ENCODE peak calls at places on chromosomes 1 and 21, in four cellular contexts. One of them, this sample, is unnamed.

GRCh38 chr1:116569776-116570357 is 959 bp downstream of the CD58 start:
- DNase-seq in ovary: peak
- DNase-seq in HepG2: peak
- DNase-seq in heart left ventricle: peak
- DNase-seq in this sample: no peak

GRCh38 chr1:92262516-92262915 is 36.3 kb downstream of the GLMN start:
- DNase-seq in ovary: no peak
- DNase-seq in heart left ventricle: no peak
- DNase-seq in HepG2: no peak
- DNase-seq in this sample: no peak

GRCh38 chr21:46099476-46099875 is 1.6 kb downstream of the COL6A2 start:
- DNase-seq in ovary: peak
- DNase-seq in HepG2: peak
- DNase-seq in heart left ventricle: peak
- DNase-seq in this sample: peak

GRCh38 chr1:233885196-233886028 is 19.1 kb upstream of the SLC35F3 start:
- DNase-seq in heart left ventricle: no peak
- DNase-seq in HepG2: no peak
- DNase-seq in ovary: no peak
- DNase-seq in this sample: no peak

GRCh38 chr1:232629250-232630046 is 485 bp downstream of the SIPA1L2 start:
- DNase-seq in heart left ventricle: peak
- DNase-seq in ovary: peak
- DNase-seq in HepG2: no peak
- DNase-seq in this sample: no peak

GRCh38 chr1:155078496-155079209 is at the start of gene EFNA3:
- DNase-seq in HepG2: no peak
- DNase-seq in heart left ventricle: peak
- DNase-seq in ovary: peak
- DNase-seq in this sample: peak

GRCh38 chr1:47507921-47508894 is 70.4 kb downstream of the FOXD2 start:
- DNase-seq in HepG2: peak
- DNase-seq in heart left ventricle: peak
- DNase-seq in ovary: no peak
- DNase-seq in this sample: peak

GRCh38 chr1:17437260-17438175 is 2.0 kb downstream of the RCC2 start:
- DNase-seq in heart left ventricle: peak
- DNase-seq in ovary: peak
- DNase-seq in HepG2: no peak
- DNase-seq in this sample: no peak

GRCh38 chr1:34176830-34177613 is at the start of gene C1orf94:
- DNase-seq in heart left ventricle: no peak
- DNase-seq in HepG2: no peak
- DNase-seq in ovary: no peak
- DNase-seq in this sample: no peak

GRCh38 chr1:169538998-169539871 is 47.0 kb downstream of the F5 start:
- DNase-seq in HepG2: peak
- DNase-seq in heart left ventricle: no peak
- DNase-seq in ovary: no peak
- DNase-seq in this sample: no peak

GRCh38 chr1:2961081-2961480 is 60.2 kb upstream of the ACTRT2 start:
- DNase-seq in ovary: no peak
- DNase-seq in heart left ventricle: no peak
- DNase-seq in HepG2: no peak
- DNase-seq in this sample: no peak

GRCh38 chr1:152917794-152918193 is 9.4 kb downstream of the IVL start:
- DNase-seq in HepG2: peak
- DNase-seq in heart left ventricle: no peak
- DNase-seq in ovary: no peak
- DNase-seq in this sample: no peak

GRCh38 chr1:29649375-29650040 is 413.2 kb downstream of the PTPRU start:
- DNase-seq in heart left ventricle: no peak
- DNase-seq in ovary: no peak
- DNase-seq in HepG2: no peak
- DNase-seq in this sample: no peak

GRCh38 chr1:83818916-83819315 is 180.0 kb downstream of the TTLL7 start:
- DNase-seq in HepG2: peak
- DNase-seq in ovary: no peak
- DNase-seq in heart left ventricle: no peak
- DNase-seq in this sample: no peak

GRCh38 chr1:192443616-192444015 is 126.8 kb downstream of the RGS21 start:
- DNase-seq in ovary: no peak
- DNase-seq in HepG2: no peak
- DNase-seq in heart left ventricle: no peak
- DNase-seq in this sample: no peak

GRCh38 chr1:59689741-59690140 is 125.0 kb upstream of the HOOK1 start:
- DNase-seq in ovary: no peak
- DNase-seq in heart left ventricle: no peak
- DNase-seq in HepG2: no peak
- DNase-seq in this sample: no peak

GRCh38 chr1:86155061-86155806 is 1.3 kb downstream of the COL24A1 start:
- DNase-seq in HepG2: no peak
- DNase-seq in ovary: no peak
- DNase-seq in heart left ventricle: peak
- DNase-seq in this sample: peak

GRCh38 chr1:109914587-109915240 is 4.1 kb downstream of the CSF1 start:
- DNase-seq in HepG2: no peak
- DNase-seq in ovary: no peak
- DNase-seq in heart left ventricle: no peak
- DNase-seq in this sample: no peak

GRCh38 chr1:174072546-174072945 is 50.4 kb upstream of the RC3H1 start:
- DNase-seq in HepG2: no peak
- DNase-seq in ovary: no peak
- DNase-seq in heart left ventricle: no peak
- DNase-seq in this sample: no peak

GRCh38 chr21:36471254-36471723 is 8.6 kb downstream of the CLDN14 start:
- DNase-seq in HepG2: peak
- DNase-seq in ovary: no peak
- DNase-seq in heart left ventricle: no peak
- DNase-seq in this sample: no peak

GRCh38 chr1:58982259-58982998 is 198.6 kb upstream of the JUN start:
- DNase-seq in ovary: no peak
- DNase-seq in heart left ventricle: peak
- DNase-seq in HepG2: peak
- DNase-seq in this sample: no peak

GRCh38 chr1:98323906-98324358 is 337.6 kb upstream of the SNX7 start:
- DNase-seq in HepG2: no peak
- DNase-seq in heart left ventricle: peak
- DNase-seq in ovary: no peak
- DNase-seq in this sample: peak

GRCh38 chr1:10389271-10389973 is 9.4 kb upstream of the PGD start:
- DNase-seq in heart left ventricle: no peak
- DNase-seq in ovary: no peak
- DNase-seq in HepG2: no peak
- DNase-seq in this sample: no peak

GRCh38 chr1:204711947-204712701 is 26.6 kb upstream of the LRRN2 start:
- DNase-seq in heart left ventricle: peak
- DNase-seq in ovary: no peak
- DNase-seq in HepG2: no peak
- DNase-seq in this sample: no peak

GRCh38 chr1:211653907-211654553 is 21.4 kb downstream of the NEK2 start:
- DNase-seq in ovary: no peak
- DNase-seq in heart left ventricle: no peak
- DNase-seq in HepG2: peak
- DNase-seq in this sample: no peak

GRCh38 chr1:190084552-190084951 is 393.1 kb downstream of the BRINP3 start:
- DNase-seq in heart left ventricle: no peak
- DNase-seq in ovary: no peak
- DNase-seq in HepG2: peak
- DNase-seq in this sample: no peak

GRCh38 chr1:192512426-192513125 is 63.0 kb upstream of the RGS1 start:
- DNase-seq in ovary: no peak
- DNase-seq in HepG2: no peak
- DNase-seq in heart left ventricle: peak
- DNase-seq in this sample: no peak

GRCh38 chr1:217186664-217187063 is 444.2 kb downstream of the GPATCH2 start:
- DNase-seq in heart left ventricle: no peak
- DNase-seq in HepG2: no peak
- DNase-seq in ovary: no peak
- DNase-seq in this sample: no peak

GRCh38 chr1:119298687-119299086 is 69.9 kb upstream of the HAO2 start:
- DNase-seq in HepG2: peak
- DNase-seq in heart left ventricle: no peak
- DNase-seq in ovary: no peak
- DNase-seq in this sample: no peak

GRCh38 chr1:56194911-56195310 is 384.5 kb downstream of the PLPP3 start:
- DNase-seq in HepG2: no peak
- DNase-seq in ovary: no peak
- DNase-seq in heart left ventricle: no peak
- DNase-seq in this sample: no peak

GRCh38 chr1:155466996-155467395 is 95.6 kb downstream of the ASH1L start:
- DNase-seq in heart left ventricle: no peak
- DNase-seq in HepG2: no peak
- DNase-seq in ovary: no peak
- DNase-seq in this sample: no peak

GRCh38 chr1:246798606-246799496 is 74.6 kb downstream of the SCCPDH start:
- DNase-seq in ovary: no peak
- DNase-seq in heart left ventricle: no peak
- DNase-seq in HepG2: no peak
- DNase-seq in this sample: no peak

GRCh38 chr21:44418108-44418875 is 37.0 kb upstream of the LRRC3 start:
- DNase-seq in heart left ventricle: no peak
- DNase-seq in HepG2: no peak
- DNase-seq in ovary: no peak
- DNase-seq in this sample: no peak

GRCh38 chr21:44416193-44416592 is 39.1 kb upstream of the LRRC3 start:
- DNase-seq in heart left ventricle: no peak
- DNase-seq in ovary: no peak
- DNase-seq in HepG2: no peak
- DNase-seq in this sample: no peak

GRCh38 chr21:44413566-44414290 is 41.6 kb upstream of the LRRC3 start:
- DNase-seq in HepG2: no peak
- DNase-seq in ovary: no peak
- DNase-seq in heart left ventricle: no peak
- DNase-seq in this sample: no peak

GRCh38 chr21:44415073-44416025 is 40.0 kb upstream of the LRRC3 start:
- DNase-seq in heart left ventricle: no peak
- DNase-seq in HepG2: no peak
- DNase-seq in ovary: no peak
- DNase-seq in this sample: no peak

DNA sequence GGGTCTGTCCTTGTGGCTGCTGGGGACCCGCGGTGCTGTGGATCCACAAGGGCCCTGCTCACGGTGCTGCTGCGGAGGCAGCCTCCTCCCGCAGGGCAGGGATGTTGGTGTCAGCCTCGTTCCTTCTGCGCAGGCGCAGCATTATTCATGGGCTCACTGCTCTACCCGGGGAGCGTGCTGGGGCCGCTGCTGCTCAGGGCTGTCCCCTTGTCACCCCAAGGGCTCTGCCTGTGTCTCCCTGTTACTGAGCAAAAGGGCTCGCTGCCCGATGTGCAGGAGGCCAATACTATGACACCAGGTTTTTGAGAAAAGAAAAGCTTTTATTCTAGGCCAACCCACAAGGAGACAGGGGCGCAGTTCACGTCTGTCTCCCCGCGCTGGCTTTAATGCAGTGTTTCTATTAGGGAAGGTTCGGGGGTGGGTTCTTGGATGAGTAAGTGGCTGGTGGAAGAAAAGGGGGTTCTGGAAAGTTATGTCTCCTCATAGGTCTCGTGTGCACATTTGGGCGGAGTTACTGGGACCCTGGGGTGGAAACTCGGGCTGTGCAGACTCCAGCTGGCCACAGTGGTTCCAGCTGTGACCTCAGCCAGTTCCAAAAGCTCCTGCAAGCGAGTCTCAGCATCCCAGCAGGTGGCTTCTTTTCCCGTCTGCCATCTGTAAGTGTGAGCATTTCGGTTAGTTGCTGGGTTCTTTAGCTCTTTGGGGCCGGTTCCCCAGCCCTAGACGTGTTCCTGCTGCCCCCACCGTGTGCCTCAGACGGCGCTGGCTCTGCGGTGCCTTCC is 40.8 kb upstream of the LRRC3 start:
- DNase-seq in heart left ventricle: no peak
- DNase-seq in ovary: no peak
- DNase-seq in HepG2: no peak
- DNase-seq in this sample: no peak
- TF ChIP-seq POLR2A in heart left ventricle: no peak
- TF ChIP-seq POLR2A in ovary: no peak
- TF ChIP-seq POLR2A in HepG2: no peak
- TF ChIP-seq POLR2A in this sample: no peak

DNA sequence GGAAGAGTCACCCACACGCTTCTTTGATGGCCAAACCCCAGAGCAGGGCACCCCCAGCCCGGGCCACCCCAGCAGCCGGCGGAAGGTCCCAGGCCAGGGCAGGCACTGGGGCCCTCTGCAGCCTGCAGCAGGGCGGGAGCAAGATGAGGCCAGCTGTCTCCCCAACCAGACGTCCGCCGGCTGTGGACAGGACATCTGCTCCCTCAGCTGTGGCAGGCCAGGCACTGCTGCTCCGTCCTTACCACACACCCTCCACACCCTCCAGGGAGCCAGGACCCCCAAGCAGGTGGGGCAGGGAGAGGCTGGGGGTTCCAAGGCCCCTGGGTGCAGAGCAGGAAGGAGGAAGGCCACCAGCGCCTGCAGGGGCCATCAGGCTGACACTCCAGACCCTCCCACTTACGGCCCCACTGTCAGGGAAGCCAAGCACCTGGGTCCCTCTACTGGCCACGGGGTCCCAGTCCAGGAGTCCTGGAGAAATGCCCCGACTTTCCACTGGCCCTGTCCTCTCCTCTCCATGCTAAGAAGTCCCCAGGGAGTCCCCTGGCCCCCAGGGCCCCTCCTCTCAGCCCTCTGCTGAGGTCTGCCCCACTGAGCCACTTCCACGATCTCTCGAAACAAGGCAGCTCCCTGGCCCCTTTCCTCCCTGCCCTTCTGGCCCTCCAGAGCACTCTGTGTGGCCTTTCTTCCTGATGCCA is 5.6 kb downstream of the WNT9A start:
- DNase-seq in ovary: peak
- DNase-seq in HepG2: no peak
- DNase-seq in heart left ventricle: peak
- DNase-seq in this sample: no peak
- TF ChIP-seq CTCF in ovary: no peak
- TF ChIP-seq CTCF in HepG2: peak
- TF ChIP-seq CTCF in heart left ventricle: no peak
- TF ChIP-seq CTCF in this sample: no peak

GRCh38 chr21:35025206-35026152 is 23.6 kb downstream of the RUNX1 start:
- DNase-seq in HepG2: no peak
- DNase-seq in heart left ventricle: no peak
- DNase-seq in ovary: no peak
- DNase-seq in this sample: no peak

GRCh38 chr21:35026153-35026499 is 23.0 kb downstream of the RUNX1 start:
- DNase-seq in HepG2: no peak
- DNase-seq in ovary: no peak
- DNase-seq in heart left ventricle: no peak
- DNase-seq in this sample: no peak

GRCh38 chr21:35028451-35028757 is 20.7 kb downstream of the RUNX1 start:
- DNase-seq in heart left ventricle: no peak
- DNase-seq in HepG2: no peak
- DNase-seq in ovary: no peak
- DNase-seq in this sample: no peak

GRCh38 chr21:35027558-35028450 is 21.3 kb downstream of the RUNX1 start:
- DNase-seq in HepG2: no peak
- DNase-seq in heart left ventricle: no peak
- DNase-seq in ovary: no peak
- DNase-seq in this sample: no peak

GRCh38 chr21:35026617-35027557 is 22.2 kb downstream of the RUNX1 start:
- DNase-seq in ovary: no peak
- DNase-seq in HepG2: peak
- DNase-seq in heart left ventricle: peak
- DNase-seq in this sample: no peak
- TF ChIP-seq POLR2A in ovary: no peak
- TF ChIP-seq POLR2A in HepG2: peak
- TF ChIP-seq POLR2A in heart left ventricle: no peak
- TF ChIP-seq POLR2A in this sample: no peak

GRCh38 chr1:90614872-90615271 is 102.2 kb downstream of the BARHL2 start:
- DNase-seq in ovary: no peak
- DNase-seq in HepG2: no peak
- DNase-seq in heart left ventricle: no peak
- DNase-seq in this sample: no peak
- TF ChIP-seq CTCF in ovary: no peak
- TF ChIP-seq CTCF in HepG2: peak
- TF ChIP-seq CTCF in heart left ventricle: no peak
- TF ChIP-seq CTCF in this sample: no peak

This sample was measured in tibial nerve.